ENCODE peak calls at places on chromosomes 2 and 18, in six cellular contexts. F is RPMI8226, P is ureter, Y is type B pancreatic cell, W is heart left ventricle, V is AG08395. T is an unnamed sample.

GRCh38 chr2:132804045-132804444 is 134.0 kb upstream of the LYPD1 start:
- DNase-seq in F (peak), P (no peak), Y (no peak), W (peak), V (peak), T (no peak)

GRCh38 chr2:172725741-172726140 is 9.9 kb upstream of the RAPGEF4 start:
- DNase-seq in F (no peak), P (no peak), Y (no peak), W (no peak), V (no peak), T (no peak)

GRCh38 chr2:141393214-141393545 is 737.6 kb downstream of the LRP1B start:
- DNase-seq in F (no peak), P (no peak), Y (no peak), W (no peak), V (no peak), T (no peak)

GRCh38 chr2:152335016-152335850 is at the start of gene FMNL2:
- DNase-seq in F (peak), P (peak), Y (peak), W (peak), V (peak), T (no peak)

GRCh38 chr2:149063177-149063576 is 24.7 kb downstream of the LYPD6B start:
- DNase-seq in F (no peak), P (no peak), Y (no peak), W (no peak), V (no peak), T (no peak)

GRCh38 chr2:110881908-110882307 is 149.5 kb downstream of the ACOXL start:
- DNase-seq in F (no peak), P (no peak), Y (no peak), W (no peak), V (no peak), T (no peak)

GRCh38 chr2:24404582-24404981 is 44.2 kb upstream of the ITSN2 start:
- DNase-seq in F (no peak), P (no peak), Y (no peak), W (no peak), V (peak), T (no peak)

GRCh38 chr2:201433389-201433995 is 17.8 kb downstream of the TRAK2 start:
- DNase-seq in F (no peak), P (no peak), Y (no peak), W (peak), V (no peak), T (no peak)

GRCh38 chr2:227206406-227206805 is 42.0 kb downstream of the COL4A3 start:
- DNase-seq in F (no peak), P (no peak), Y (no peak), W (no peak), V (no peak), T (no peak)

GRCh38 chr2:39225564-39225963 is 18.2 kb downstream of the CDKL4 start:
- DNase-seq in F (no peak), P (no peak), Y (no peak), W (no peak), V (no peak), T (no peak)

GRCh38 chr2:233185963-233186362 is 65.5 kb upstream of the ATG16L1 start:
- DNase-seq in F (peak), P (no peak), Y (no peak), W (no peak), V (no peak), T (peak)

GRCh38 chr2:157433335-157433890 is 10.5 kb downstream of the CYTIP start:
- DNase-seq in F (no peak), P (no peak), Y (no peak), W (no peak), V (no peak), T (no peak)

GRCh38 chr2:169715379-169716228 is 18.0 kb upstream of the KLHL23 start:
- DNase-seq in F (peak), P (no peak), Y (no peak), W (no peak), V (peak), T (no peak)

GRCh38 chr2:43689999-43690398 is 13.8 kb upstream of the C1GALT1C1L start:
- DNase-seq in F (no peak), P (no peak), Y (no peak), W (no peak), V (no peak), T (no peak)

GRCh38 chr2:105822186-105822585 is 77.5 kb downstream of the NCK2 start:
- DNase-seq in F (no peak), P (no peak), Y (no peak), W (no peak), V (no peak), T (no peak)

GRCh38 chr18:11114653-11115052 is 34.7 kb downstream of the PIEZO2 start:
- DNase-seq in F (no peak), P (no peak), Y (no peak), W (no peak), V (no peak), T (no peak)

GRCh38 chr2:11703700-11704099 is 33.7 kb upstream of the NTSR2 start:
- DNase-seq in F (no peak), P (no peak), Y (no peak), W (no peak), V (peak), T (no peak)

GRCh38 chr2:43874776-43875451 is 36.1 kb downstream of the ABCG8 start:
- DNase-seq in F (no peak), P (no peak), Y (no peak), W (no peak), V (no peak), T (peak)

GRCh38 chr2:96527990-96528679 is 8.4 kb upstream of the ARID5A start:
- DNase-seq in F (peak), P (peak), Y (peak), W (peak), V (no peak), T (peak)

GRCh38 chr2:11698009-11698922 is 28.3 kb upstream of the NTSR2 start:
- DNase-seq in F (no peak), P (peak), Y (no peak), W (peak), V (peak), T (no peak)

GRCh38 chr2:190482441-190482840 is 52.1 kb downstream of the NEMP2 start:
- DNase-seq in F (no peak), P (no peak), Y (no peak), W (no peak), V (no peak), T (no peak)

GRCh38 chr2:221876016-221876415 is 303.9 kb upstream of the EPHA4 start:
- DNase-seq in F (no peak), P (no peak), Y (no peak), W (no peak), V (no peak), T (no peak)

GRCh38 chr2:223549215-223549614 is 52.9 kb downstream of the SCG2 start:
- DNase-seq in F (no peak), P (no peak), Y (no peak), W (no peak), V (peak), T (no peak)

GRCh38 chr18:73742959-73743358 is 404.7 kb downstream of the FBXO15 start:
- DNase-seq in F (no peak), P (no peak), Y (no peak), W (no peak), V (no peak), T (no peak)

GRCh38 chr2:191051825-191052778 is 38.1 kb upstream of the STAT1 start:
- DNase-seq in F (peak), P (no peak), Y (no peak), W (no peak), V (peak), T (peak)

GRCh38 chr2:136048886-136049832 is 63.7 kb upstream of the DARS1 start:
- DNase-seq in F (no peak), P (no peak), Y (no peak), W (no peak), V (no peak), T (no peak)

GRCh38 chr2:106956416-106956815 is 70.4 kb upstream of the ST6GAL2 start:
- DNase-seq in F (no peak), P (no peak), Y (no peak), W (no peak), V (no peak), T (no peak)